ENCODE peak calls at places on chromosomes 13 and 19, in nine cellular contexts. U is lung, B is transverse colon, V is GM23338, F is left ventricle myocardium inferior, T is mammary epithelial cell, S is heart right ventricle, O is PC-3, X is endodermal cell. Y is an unnamed sample.

GRCh38 chr13:113152894-113153809 is 5.3 kb upstream of the PROZ start:
- DNase-seq in F (peak; percentile 48), V (peak; percentile 73), U (peak; percentile 45), B (peak; percentile 42), T (no peak), S (peak; percentile 58), X (peak; percentile 87), O (peak; percentile 18), Y (peak; percentile 68)

GRCh38 chr19:40512473-40513344 is 45.9 kb downstream of the SPTBN4 start:
- DNase-seq in X (peak; percentile 84), S (no peak), U (no peak), T (peak; percentile 52), B (no peak), O (no peak), V (peak; percentile 82), F (no peak), Y (peak; percentile 33)

GRCh38 chr19:15467734-15468214 is 3.4 kb upstream of the RASAL3 start:
- DNase-seq in B (no peak), U (no peak), F (no peak), V (no peak), O (no peak), S (no peak), T (no peak), X (no peak), Y (no peak)

GRCh38 chr19:54168174-54168917 is 4.6 kb downstream of the TMC4 start:
- DNase-seq in O (peak; percentile 95), B (peak; percentile 96), U (peak; percentile 94), V (peak; percentile 97), S (peak; percentile 96), F (peak; percentile 93), X (peak; percentile 99), T (peak; percentile 67), Y (peak; percentile 93)

GRCh38 chr19:662207-662961 is 630 bp downstream of the RNF126 start:
- DNase-seq in U (no peak), V (peak; percentile 70), O (peak; percentile 38), S (no peak), X (peak; percentile 74), F (no peak), T (peak; percentile 50), B (peak; percentile 81), Y (peak; percentile 59)

GRCh38 chr19:5358173-5358800 is 17.7 kb upstream of the PTPRS start:
- DNase-seq in S (no peak), U (no peak), O (peak; percentile 47), F (no peak), T (no peak), B (no peak), V (peak; percentile 82), X (peak; percentile 62), Y (peak; percentile 22)

GRCh38 chr13:49466240-49466914 is 22.3 kb downstream of the SETDB2 start:
- DNase-seq in X (no peak), U (no peak), F (no peak), T (no peak), O (no peak), V (no peak), B (no peak), S (no peak), Y (no peak)

GRCh38 chr19:13044160-13044853 is 49.0 kb downstream of the NFIX start:
- DNase-seq in T (peak; percentile 75), O (peak; percentile 56), X (no peak), B (no peak), S (peak; percentile 7), U (no peak), F (no peak), V (no peak), Y (no peak)

GRCh38 chr13:113551081-113552000 is 33.2 kb upstream of the TFDP1 start:
- DNase-seq in B (peak; percentile 3), F (no peak), T (no peak), V (no peak), X (peak; percentile 33), O (no peak), U (peak; percentile 23), S (no peak), Y (no peak)

GRCh38 chr13:99191900-99192399 is 8.7 kb upstream of the UBAC2 start:
- DNase-seq in V (no peak), T (no peak), F (no peak), O (peak; percentile 65), X (no peak), B (peak; percentile 77), S (no peak), U (no peak), Y (peak; percentile 8)

DNA sequence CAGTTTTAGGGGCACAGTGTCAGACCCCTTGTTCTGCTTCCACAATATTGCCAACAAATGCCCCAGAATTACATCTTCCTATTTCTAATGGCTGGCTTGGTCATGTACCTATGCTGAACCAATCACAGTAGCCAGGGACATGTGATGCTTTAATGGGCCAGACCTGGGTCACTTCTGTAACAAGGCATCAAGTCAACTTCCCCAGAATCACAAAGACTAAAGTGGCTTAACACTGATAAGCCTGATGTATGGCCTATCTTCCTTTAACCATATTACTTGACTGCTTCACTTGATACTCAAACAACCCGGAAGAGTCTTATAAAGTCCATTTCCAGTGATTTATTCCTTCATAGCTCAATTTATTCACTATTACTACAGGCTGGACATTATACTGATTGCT is 19.6 kb downstream of the LNX2 start:
- DNase-seq in B (no peak), S (no peak), T (no peak), F (no peak), V (no peak), U (no peak), X (no peak), O (no peak), Y (no peak)
- H3K27ac ChIP-seq in B (no peak overlapping the region), S (no peak overlapping the region), T (no peak overlapping the region), F (peak overlapping the region; percentile 70), V (no peak overlapping the region), U (peak overlapping the region; percentile 33), X (no peak overlapping the region), O (no peak overlapping the region), Y (peak overlapping the region; percentile 58)

GRCh38 chr13:57470491-57470890 is 161.1 kb upstream of the PCDH17 start:
- DNase-seq in V (no peak), T (no peak), U (no peak), B (no peak), X (no peak), F (no peak), O (no peak), S (no peak), Y (no peak)
- H3K4me3 ChIP-seq in V (no peak overlapping the region), T (no peak overlapping the region), U (no peak overlapping the region), B (no peak overlapping the region), X (no peak overlapping the region), F (no peak overlapping the region), O (no peak overlapping the region), S (no peak overlapping the region), Y (no peak overlapping the region)

GRCh38 chr13:60230593-60230992 is 66.9 kb upstream of the DIAPH3 start:
- DNase-seq in U (no peak), O (no peak), F (no peak), V (no peak), T (no peak), X (no peak), S (no peak), B (no peak), Y (peak; percentile 84)

GRCh38 chr13:60227168-60227567 is 63.4 kb upstream of the DIAPH3 start:
- DNase-seq in O (no peak), S (no peak), B (no peak), X (no peak), U (no peak), F (no peak), V (no peak), T (no peak), Y (no peak)

GRCh38 chr13:60229708-60230272 is 66.1 kb upstream of the DIAPH3 start:
- DNase-seq in V (no peak), X (no peak), U (no peak), S (no peak), T (no peak), O (no peak), F (no peak), B (no peak), Y (no peak)

GRCh38 chr13:60221581-60221980 is 57.9 kb upstream of the DIAPH3 start:
- DNase-seq in F (no peak), V (no peak), U (no peak), S (no peak), B (no peak), T (no peak), O (no peak), X (no peak), Y (no peak)

GRCh38 chr13:60226507-60226906 is 62.8 kb upstream of the DIAPH3 start:
- DNase-seq in V (peak; percentile 51), S (no peak), B (peak; percentile 13), F (no peak), T (peak; percentile 8), O (peak; percentile 30), U (no peak), X (peak; percentile 71), Y (peak; percentile 60)
- TF ChIP-seq CTCF in V (peak; percentile 73), S (peak; percentile 26), B (no peak), F (peak; percentile 25), T (peak; percentile 27), O (peak; percentile 53), U (no peak), X (peak; percentile 77), Y (peak; percentile 50)

GRCh38 chr13:20175406-20175794 is 14.5 kb upstream of the GJA3 start:
- DNase-seq in F (no peak), V (no peak), T (no peak), U (no peak), O (no peak), S (no peak), B (no peak), X (peak; percentile 15), Y (no peak)
- H3K27ac ChIP-seq in F (no peak overlapping the region), V (no peak overlapping the region), T (peak overlapping the region; percentile 72), U (no peak overlapping the region), O (peak overlapping the region; percentile 72), S (no peak overlapping the region), B (no peak overlapping the region), X (no peak overlapping the region), Y (no peak overlapping the region)

GRCh38 chr19:41531438-41532311 is 44.3 kb upstream of the CEACAM21 start:
- DNase-seq in S (peak; percentile 69), F (peak; percentile 79), O (no peak), B (peak; percentile 74), T (peak; percentile 40), V (no peak), U (peak; percentile 88), X (no peak), Y (no peak)
- H3K4me3 ChIP-seq in S (peak overlapping the region; percentile 32), F (peak overlapping the region; percentile 39), O (no peak overlapping the region), B (no peak overlapping the region), T (no peak overlapping the region), V (no peak overlapping the region), U (no peak overlapping the region), X (no peak overlapping the region), Y (no peak overlapping the region)

GRCh38 chr13:91384891-91385290 is 13.5 kb upstream of the GPC5 start:
- DNase-seq in X (no peak), T (no peak), V (no peak), B (no peak), U (no peak), S (no peak), F (no peak), O (no peak), Y (no peak)

GRCh38 chr13:91383836-91384235 is 14.6 kb upstream of the GPC5 start:
- DNase-seq in U (no peak), V (no peak), S (no peak), B (no peak), F (no peak), T (no peak), X (no peak), O (no peak), Y (no peak)

GRCh38 chr13:91381371-91381770 is 17.1 kb upstream of the GPC5 start:
- DNase-seq in S (no peak), T (no peak), U (no peak), X (no peak), O (peak; percentile 26), V (no peak), B (no peak), F (no peak), Y (peak; percentile 36)
- TF ChIP-seq CTCF in S (peak; percentile 51), T (peak; percentile 55), U (no peak), X (peak; percentile 64), O (peak; percentile 48), V (peak; percentile 64), B (peak; percentile 22), F (peak; percentile 52), Y (peak; percentile 45)

Y was measured in cardiac muscle cell.